ENCODE peak calls at places on chromosomes 3 and 15, in eight cellular contexts. One of them, this sample, is unnamed.

GRCh38 chr3:105431171-105431570 is 64.5 kb downstream of the ALCAM start:
- DNase-seq in mesothelial cell of epicardium: no peak
- DNase-seq in glutamatergic neuron: peak
- DNase-seq in uterus: no peak
- DNase-seq in OCI-LY7: no peak
- DNase-seq in upper lobe of left lung: no peak
- DNase-seq in lower lobe of right lung: no peak
- DNase-seq in right atrium auricular region: no peak
- DNase-seq in this sample: no peak

GRCh38 chr15:80591938-80592825 is 102.9 kb upstream of the ABHD17C start:
- DNase-seq in OCI-LY7: no peak
- DNase-seq in mesothelial cell of epicardium: no peak
- DNase-seq in right atrium auricular region: no peak
- DNase-seq in upper lobe of left lung: peak
- DNase-seq in uterus: no peak
- DNase-seq in lower lobe of right lung: no peak
- DNase-seq in glutamatergic neuron: no peak
- DNase-seq in this sample: no peak

GRCh38 chr3:147737411-147737810 is 328.2 kb downstream of the ZIC1 start:
- DNase-seq in glutamatergic neuron: no peak
- DNase-seq in upper lobe of left lung: no peak
- DNase-seq in mesothelial cell of epicardium: no peak
- DNase-seq in right atrium auricular region: no peak
- DNase-seq in lower lobe of right lung: no peak
- DNase-seq in uterus: no peak
- DNase-seq in OCI-LY7: no peak
- DNase-seq in this sample: no peak

GRCh38 chr3:29937185-29937584 is 656.3 kb downstream of the RBMS3 start:
- DNase-seq in upper lobe of left lung: no peak
- DNase-seq in mesothelial cell of epicardium: no peak
- DNase-seq in uterus: no peak
- DNase-seq in glutamatergic neuron: no peak
- DNase-seq in OCI-LY7: no peak
- DNase-seq in right atrium auricular region: no peak
- DNase-seq in lower lobe of right lung: no peak
- DNase-seq in this sample: no peak

GRCh38 chr15:58552505-58553364 is 120.9 kb downstream of the LIPC start:
- DNase-seq in mesothelial cell of epicardium: no peak
- DNase-seq in uterus: no peak
- DNase-seq in upper lobe of left lung: no peak
- DNase-seq in glutamatergic neuron: no peak
- DNase-seq in OCI-LY7: no peak
- DNase-seq in right atrium auricular region: peak
- DNase-seq in lower lobe of right lung: no peak
- DNase-seq in this sample: no peak

GRCh38 chr3:113535898-113536297 is 3.5 kb downstream of the SIDT1 start:
- DNase-seq in glutamatergic neuron: no peak
- DNase-seq in upper lobe of left lung: no peak
- DNase-seq in mesothelial cell of epicardium: no peak
- DNase-seq in lower lobe of right lung: no peak
- DNase-seq in OCI-LY7: no peak
- DNase-seq in right atrium auricular region: no peak
- DNase-seq in uterus: no peak
- DNase-seq in this sample: no peak

GRCh38 chr3:10529809-10530208 is 24.4 kb upstream of the ATP2B2 start:
- DNase-seq in uterus: no peak
- DNase-seq in mesothelial cell of epicardium: no peak
- DNase-seq in glutamatergic neuron: no peak
- DNase-seq in OCI-LY7: no peak
- DNase-seq in upper lobe of left lung: peak
- DNase-seq in right atrium auricular region: peak
- DNase-seq in lower lobe of right lung: no peak
- DNase-seq in this sample: no peak

GRCh38 chr3:69244036-69244435 is 121.6 kb upstream of the LMOD3 start:
- DNase-seq in glutamatergic neuron: no peak
- DNase-seq in lower lobe of right lung: no peak
- DNase-seq in uterus: no peak
- DNase-seq in right atrium auricular region: no peak
- DNase-seq in upper lobe of left lung: no peak
- DNase-seq in mesothelial cell of epicardium: no peak
- DNase-seq in OCI-LY7: no peak
- DNase-seq in this sample: no peak

GRCh38 chr3:171526146-171526545 is 65.9 kb upstream of the TNIK start:
- DNase-seq in mesothelial cell of epicardium: no peak
- DNase-seq in OCI-LY7: no peak
- DNase-seq in glutamatergic neuron: no peak
- DNase-seq in lower lobe of right lung: no peak
- DNase-seq in right atrium auricular region: no peak
- DNase-seq in uterus: no peak
- DNase-seq in upper lobe of left lung: no peak
- DNase-seq in this sample: no peak

GRCh38 chr15:31089361-31090047 is 12.0 kb downstream of the TRPM1 start:
- DNase-seq in mesothelial cell of epicardium: no peak
- DNase-seq in OCI-LY7: no peak
- DNase-seq in lower lobe of right lung: no peak
- DNase-seq in glutamatergic neuron: no peak
- DNase-seq in right atrium auricular region: peak
- DNase-seq in upper lobe of left lung: no peak
- DNase-seq in uterus: no peak
- DNase-seq in this sample: no peak

GRCh38 chr3:101381809-101382208 is 61.4 kb upstream of the IMPG2 start:
- DNase-seq in right atrium auricular region: no peak
- DNase-seq in glutamatergic neuron: no peak
- DNase-seq in upper lobe of left lung: no peak
- DNase-seq in uterus: no peak
- DNase-seq in lower lobe of right lung: no peak
- DNase-seq in mesothelial cell of epicardium: no peak
- DNase-seq in OCI-LY7: peak
- DNase-seq in this sample: no peak

GRCh38 chr3:24591661-24592555 is 97.3 kb upstream of the THRB start:
- DNase-seq in right atrium auricular region: no peak
- DNase-seq in OCI-LY7: no peak
- DNase-seq in upper lobe of left lung: no peak
- DNase-seq in uterus: no peak
- DNase-seq in glutamatergic neuron: no peak
- DNase-seq in lower lobe of right lung: no peak
- DNase-seq in mesothelial cell of epicardium: no peak
- DNase-seq in this sample: no peak

DNA sequence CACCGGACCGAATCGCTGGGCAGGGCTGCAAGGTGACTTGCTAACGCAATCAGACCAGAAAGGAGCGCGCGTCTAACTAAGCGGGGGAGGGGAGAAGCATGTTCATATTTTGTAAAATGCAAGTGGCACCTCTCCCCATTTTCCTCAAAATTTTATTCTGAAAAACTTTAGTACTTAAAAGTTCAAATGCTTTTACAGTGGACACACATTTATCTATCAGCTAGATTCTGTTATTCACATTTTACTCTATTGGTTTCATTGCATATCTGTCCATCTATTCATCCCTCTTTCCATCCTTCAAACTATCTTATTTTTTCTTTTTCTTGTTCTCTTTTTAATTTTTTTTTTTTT is 46.1 kb upstream of the KLHL25 start:
- DNase-seq in lower lobe of right lung: no peak
- DNase-seq in glutamatergic neuron: no peak
- DNase-seq in upper lobe of left lung: no peak
- DNase-seq in right atrium auricular region: no peak
- DNase-seq in mesothelial cell of epicardium: no peak
- DNase-seq in uterus: no peak
- DNase-seq in OCI-LY7: no peak
- DNase-seq in this sample: no peak
- TF ChIP-seq CTCF in lower lobe of right lung: no peak
- TF ChIP-seq CTCF in glutamatergic neuron: peak
- TF ChIP-seq CTCF in upper lobe of left lung: no peak
- TF ChIP-seq CTCF in right atrium auricular region: no peak
- TF ChIP-seq CTCF in mesothelial cell of epicardium: peak
- TF ChIP-seq CTCF in uterus: no peak
- TF ChIP-seq CTCF in OCI-LY7: peak
- TF ChIP-seq CTCF in this sample: peak

DNA sequence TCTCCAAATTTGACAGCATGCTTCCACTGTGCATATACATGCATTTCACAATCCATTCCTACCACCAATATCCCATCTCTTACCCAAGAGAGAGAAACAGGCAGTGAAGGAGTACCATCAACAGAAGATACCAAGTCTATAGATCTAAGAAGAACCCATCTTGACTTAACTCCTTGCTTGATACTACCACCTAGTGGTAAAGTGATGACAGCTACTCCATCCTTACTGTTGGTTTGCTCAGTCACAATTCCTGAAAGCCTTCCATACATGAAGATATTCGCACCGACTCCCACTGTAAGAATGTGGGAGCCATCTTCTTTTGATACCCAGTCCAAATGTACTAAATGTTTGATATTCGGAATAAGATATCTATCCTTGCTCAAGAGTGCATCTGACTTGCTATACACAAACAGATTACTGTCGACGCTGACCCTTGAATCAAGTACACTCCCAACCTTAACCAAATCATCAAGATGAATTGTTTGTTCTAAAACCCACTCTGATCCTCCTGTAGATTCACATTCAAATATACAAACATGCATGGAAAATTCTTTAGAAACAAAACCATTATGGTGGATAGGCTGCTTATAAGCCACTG is 123.1 kb downstream of the DMXL2 start:
- DNase-seq in mesothelial cell of epicardium: no peak
- DNase-seq in upper lobe of left lung: no peak
- DNase-seq in uterus: no peak
- DNase-seq in glutamatergic neuron: no peak
- DNase-seq in lower lobe of right lung: no peak
- DNase-seq in OCI-LY7: peak
- DNase-seq in right atrium auricular region: no peak
- DNase-seq in this sample: no peak
- TF ChIP-seq CTCF in mesothelial cell of epicardium: no peak
- TF ChIP-seq CTCF in upper lobe of left lung: peak
- TF ChIP-seq CTCF in uterus: no peak
- TF ChIP-seq CTCF in glutamatergic neuron: peak
- TF ChIP-seq CTCF in lower lobe of right lung: peak
- TF ChIP-seq CTCF in OCI-LY7: peak
- TF ChIP-seq CTCF in right atrium auricular region: no peak
- TF ChIP-seq CTCF in this sample: no peak

GRCh38 chr3:128665362-128666021 is 14.9 kb upstream of the RPN1 start:
- DNase-seq in mesothelial cell of epicardium: no peak
- DNase-seq in OCI-LY7: no peak
- DNase-seq in uterus: no peak
- DNase-seq in right atrium auricular region: no peak
- DNase-seq in glutamatergic neuron: no peak
- DNase-seq in lower lobe of right lung: no peak
- DNase-seq in upper lobe of left lung: no peak
- DNase-seq in this sample: no peak
- TF ChIP-seq CTCF in mesothelial cell of epicardium: no peak
- TF ChIP-seq CTCF in OCI-LY7: peak
- TF ChIP-seq CTCF in uterus: no peak
- TF ChIP-seq CTCF in right atrium auricular region: no peak
- TF ChIP-seq CTCF in glutamatergic neuron: no peak
- TF ChIP-seq CTCF in lower lobe of right lung: no peak
- TF ChIP-seq CTCF in upper lobe of left lung: no peak
- TF ChIP-seq CTCF in this sample: no peak

GRCh38 chr3:138118863-138119766 is 3.7 kb upstream of the DZIP1L start:
- DNase-seq in OCI-LY7: peak
- DNase-seq in lower lobe of right lung: peak
- DNase-seq in right atrium auricular region: peak
- DNase-seq in mesothelial cell of epicardium: no peak
- DNase-seq in upper lobe of left lung: peak
- DNase-seq in glutamatergic neuron: peak
- DNase-seq in uterus: peak
- DNase-seq in this sample: peak
- TF ChIP-seq CTCF in OCI-LY7: peak
- TF ChIP-seq CTCF in lower lobe of right lung: peak
- TF ChIP-seq CTCF in right atrium auricular region: peak
- TF ChIP-seq CTCF in mesothelial cell of epicardium: peak
- TF ChIP-seq CTCF in upper lobe of left lung: peak
- TF ChIP-seq CTCF in glutamatergic neuron: peak
- TF ChIP-seq CTCF in uterus: peak
- TF ChIP-seq CTCF in this sample: peak

GRCh38 chr15:62888628-62889027 is 153.9 kb upstream of the TPM1 start:
- DNase-seq in right atrium auricular region: no peak
- DNase-seq in OCI-LY7: no peak
- DNase-seq in upper lobe of left lung: no peak
- DNase-seq in lower lobe of right lung: no peak
- DNase-seq in glutamatergic neuron: no peak
- DNase-seq in mesothelial cell of epicardium: no peak
- DNase-seq in uterus: no peak
- DNase-seq in this sample: no peak
- TF ChIP-seq CTCF in right atrium auricular region: no peak
- TF ChIP-seq CTCF in OCI-LY7: no peak
- TF ChIP-seq CTCF in upper lobe of left lung: no peak
- TF ChIP-seq CTCF in lower lobe of right lung: no peak
- TF ChIP-seq CTCF in glutamatergic neuron: no peak
- TF ChIP-seq CTCF in mesothelial cell of epicardium: no peak
- TF ChIP-seq CTCF in uterus: no peak
- TF ChIP-seq CTCF in this sample: no peak

GRCh38 chr3:156787926-156788663 is 38.1 kb upstream of the LEKR1 start:
- DNase-seq in glutamatergic neuron: no peak
- DNase-seq in uterus: peak
- DNase-seq in mesothelial cell of epicardium: no peak
- DNase-seq in OCI-LY7: no peak
- DNase-seq in upper lobe of left lung: no peak
- DNase-seq in right atrium auricular region: no peak
- DNase-seq in lower lobe of right lung: no peak
- DNase-seq in this sample: no peak
- TF ChIP-seq CTCF in glutamatergic neuron: no peak
- TF ChIP-seq CTCF in uterus: no peak
- TF ChIP-seq CTCF in mesothelial cell of epicardium: no peak
- TF ChIP-seq CTCF in OCI-LY7: no peak
- TF ChIP-seq CTCF in upper lobe of left lung: no peak
- TF ChIP-seq CTCF in right atrium auricular region: no peak
- TF ChIP-seq CTCF in lower lobe of right lung: no peak
- TF ChIP-seq CTCF in this sample: no peak

GRCh38 chr15:99170476-99171065 is 65.7 kb downstream of the SYNM start:
- DNase-seq in OCI-LY7: no peak
- DNase-seq in uterus: no peak
- DNase-seq in lower lobe of right lung: no peak
- DNase-seq in glutamatergic neuron: no peak
- DNase-seq in mesothelial cell of epicardium: no peak
- DNase-seq in upper lobe of left lung: no peak
- DNase-seq in right atrium auricular region: no peak
- DNase-seq in this sample: no peak
- TF ChIP-seq CTCF in OCI-LY7: no peak
- TF ChIP-seq CTCF in uterus: peak
- TF ChIP-seq CTCF in lower lobe of right lung: no peak
- TF ChIP-seq CTCF in glutamatergic neuron: no peak
- TF ChIP-seq CTCF in mesothelial cell of epicardium: no peak
- TF ChIP-seq CTCF in upper lobe of left lung: no peak
- TF ChIP-seq CTCF in right atrium auricular region: no peak
- TF ChIP-seq CTCF in this sample: no peak

This sample was measured in CD4-positive, alpha-beta T cell.